ENCODE peak calls at places on chromosomes 2 and 18, in five cellular contexts. V is left ventricle myocardium inferior, N is bronchial epithelial cell, Y is sigmoid colon, U is BE2C. X is an unnamed sample. For H3K36me3 and H3K27me3, the result is how much of the 10 kb centered on the place peaks cover.

GRCh38 chr2:134377730-134378129 is 123.9 kb downstream of the MGAT5 start:
- DNase-seq in V (no peak), N (peak), Y (no peak), U (no peak), X (no peak)

GRCh38 chr2:231361701-231362588 is 33.6 kb upstream of the B3GNT7 start:
- DNase-seq in V (no peak), N (no peak), Y (peak), U (no peak), X (peak)

GRCh38 chr18:48806551-48807261 is 144.1 kb downstream of the SMAD7 start:
- DNase-seq in V (peak), N (no peak), Y (peak), U (no peak), X (no peak)

GRCh38 chr18:10482985-10483949 is 28.8 kb downstream of the APCDD1 start:
- DNase-seq in V (peak), N (no peak), Y (no peak), U (no peak), X (no peak)

GRCh38 chr2:126945118-126945517 is 46.4 kb downstream of the TEX51 start:
- DNase-seq in V (no peak), N (no peak), Y (no peak), U (peak), X (no peak)

GRCh38 chr2:3639653-3640052 is 18.3 kb upstream of the ALLC start:
- DNase-seq in V (no peak), N (no peak), Y (peak), U (no peak), X (peak)

GRCh38 chr2:42651057-42651456 is 82.6 kb downstream of the MTA3 start:
- DNase-seq in V (no peak), N (no peak), Y (no peak), U (no peak), X (no peak)

GRCh38 chr2:819121-819520 is 131.5 kb upstream of the SNTG2 start:
- DNase-seq in V (no peak), N (no peak), Y (no peak), U (no peak), X (no peak)

GRCh38 chr2:196801578-196801977 is 2.1 kb upstream of the GTF3C3 start:
- DNase-seq in V (no peak), N (peak), Y (no peak), U (no peak), X (no peak)

GRCh38 chr2:48113767-48114166 is 207.5 kb upstream of the FBXO11 start:
- DNase-seq in V (no peak), N (no peak), Y (no peak), U (no peak), X (no peak)

GRCh38 chr2:15058015-15058414 is 425.5 kb downstream of the LRATD1 start:
- DNase-seq in V (no peak), N (no peak), Y (no peak), U (no peak), X (peak)

GRCh38 chr2:25305809-25306208 is 35.9 kb downstream of the DNMT3A start:
- DNase-seq in V (peak), N (no peak), Y (no peak), U (peak), X (no peak)

GRCh38 chr2:215670396-215670795 is 234.5 kb upstream of the FN1 start:
- DNase-seq in V (no peak), N (no peak), Y (no peak), U (no peak), X (no peak)

GRCh38 chr2:45651415-45652089 is at the start of gene PRKCE:
- DNase-seq in V (peak), N (no peak), Y (peak), U (peak), X (peak)

GRCh38 chr2:11508279-11508678 is 25.6 kb upstream of the GREB1 start:
- DNase-seq in V (no peak), N (no peak), Y (no peak), U (no peak), X (no peak)

GRCh38 chr2:232633413-232634318 is at the start of gene EFHD1:
- DNase-seq in V (peak), N (peak), Y (peak), U (peak), X (peak)

GRCh38 chr18:21243041-21243431 is 1.0 kb downstream of the GREB1L start:
- DNase-seq in V (no peak), N (no peak), Y (no peak), U (peak), X (peak)

GRCh38 chr18:49160075-49160930 is 209.5 kb upstream of the SMAD7 start:
- DNase-seq in V (no peak), N (no peak), Y (no peak), U (no peak), X (no peak)

GRCh38 chr2:235518317-235519090 is 24.7 kb downstream of the AGAP1 start:
- DNase-seq in V (no peak), N (no peak), Y (no peak), U (no peak), X (no peak)

GRCh38 chr2:167215595-167215994 is 327.3 kb downstream of the XIRP2 start:
- DNase-seq in V (no peak), N (no peak), Y (no peak), U (no peak), X (peak)

GRCh38 chr2:222319576-222320440 is 21.0 kb upstream of the PAX3 start:
- DNase-seq in V (no peak), N (no peak), Y (no peak), U (peak), X (peak)

GRCh38 chr2:240412975-240413812 is 22.3 kb upstream of the GPC1 start:
- DNase-seq in V (no peak), N (no peak), Y (peak), U (no peak), X (no peak)

DNA sequence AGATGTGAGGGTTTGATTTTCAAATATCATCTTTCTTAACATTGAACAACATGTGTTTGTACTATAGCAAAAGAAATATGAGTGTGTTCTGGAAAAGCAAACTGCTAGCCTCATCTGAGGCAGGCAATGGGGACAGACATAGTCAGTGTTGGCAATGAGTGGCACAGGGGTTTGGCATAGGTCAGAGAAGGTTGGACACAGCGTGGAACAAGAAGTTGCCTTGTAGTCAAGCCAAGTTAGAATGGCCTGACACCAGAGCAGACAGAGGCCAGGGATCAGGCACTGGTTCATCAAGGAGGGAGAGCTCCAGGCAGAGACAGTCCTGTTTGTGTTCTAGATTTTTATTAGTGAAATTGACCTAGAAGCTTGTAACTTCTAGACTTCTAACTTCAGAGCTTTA is 100.8 kb upstream of the TANK start:
- DNase-seq in V (peak), N (no peak), Y (no peak), U (no peak), X (no peak)
- H3K4me3 ChIP-seq in V (no peak), N (no peak), Y (no peak), U (no peak), X (no peak)

GRCh38 chr2:62716768-62717167 is 11.3 kb downstream of the EHBP1 start:
- DNase-seq in V (no peak), N (no peak), Y (no peak), U (no peak), X (no peak)

GRCh38 chr2:62708751-62709150 is 3.2 kb downstream of the EHBP1 start:
- DNase-seq in V (no peak), N (no peak), Y (no peak), U (no peak), X (no peak)

GRCh38 chr2:62713837-62714236 is 8.3 kb downstream of the EHBP1 start:
- DNase-seq in V (no peak), N (peak), Y (no peak), U (no peak), X (no peak)

GRCh38 chr2:62706721-62707516 is 1.4 kb downstream of the EHBP1 start:
- DNase-seq in V (no peak), N (no peak), Y (no peak), U (no peak), X (no peak)

GRCh38 chr2:62711832-62712494 is 6.5 kb downstream of the EHBP1 start:
- DNase-seq in V (no peak), N (no peak), Y (no peak), U (no peak), X (no peak)
- H3K36me3 ChIP-seq in V (under half), N (under half), Y (under half), U (under half), X (under half)

GRCh38 chr2:120552800-120553471 is 182.7 kb upstream of the GLI2 start:
- DNase-seq in V (peak), N (peak), Y (peak), U (peak), X (peak)
- H3K27me3 ChIP-seq in V (under half), N (under half), Y (under half), U (under half), X (under half)

GRCh38 chr18:75227535-75227934 is 16.9 kb downstream of the TSHZ1 start:
- DNase-seq in V (no peak), N (no peak), Y (no peak), U (no peak), X (no peak)
- H3K4me3 ChIP-seq in V (peak), N (no peak), Y (no peak), U (no peak), X (no peak)

DNA sequence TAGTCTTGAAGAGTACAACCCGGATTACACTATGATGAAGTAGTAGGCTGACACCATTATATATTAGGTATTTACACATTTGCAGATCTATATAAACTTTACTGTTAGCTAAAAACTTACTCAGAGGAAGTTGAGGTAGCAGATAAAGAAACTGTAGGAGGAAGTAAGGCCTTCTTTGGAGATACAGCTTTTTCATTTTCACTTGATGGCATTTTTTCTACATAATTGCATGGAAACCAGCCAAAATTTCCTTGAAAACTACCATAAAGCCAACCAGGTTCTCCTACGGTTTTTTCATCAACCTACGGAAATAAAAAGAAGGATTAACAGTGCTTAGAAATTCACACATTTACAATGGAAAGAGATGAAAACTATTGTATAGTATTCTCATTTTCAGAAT is 86.6 kb downstream of the FAM228A start:
- DNase-seq in V (no peak), N (no peak), Y (no peak), U (no peak), X (no peak)
- H3K36me3 ChIP-seq in V (half or more), N (under half), Y (half or more), U (under half), X (under half)

GRCh38 chr2:20673686-20674308 is 6.9 kb downstream of the GDF7 start:
- DNase-seq in V (no peak), N (no peak), Y (no peak), U (no peak), X (peak)
- H3K27me3 ChIP-seq in V (half or more), N (under half), Y (under half), U (under half), X (under half)

GRCh38 chr2:132282911-132283310 is 121.2 kb upstream of the ANKRD30BL start:
- DNase-seq in V (no peak), N (no peak), Y (no peak), U (no peak), X (no peak)
- H3K4me3 ChIP-seq in V (no peak), N (no peak), Y (no peak), U (no peak), X (no peak)

X was measured in H7.